ENCODE peak calls at places on chromosomes 13 and 19, in five cellular contexts. I is left ventricle myocardium inferior; Q is activated naive CD4-positive, alpha-beta T cell treated with anti-CD3 and anti-CD28 coated beads, Interleukin-2, amount 10 ng/mL, durations not matched to agents 7 days and 5 days; S is NCI-H146; B is left colon. P is an unnamed sample.

GRCh38 chr19:3618144-3618810 is 8.3 kb downstream of the CACTIN start:
- DNase-seq in I (peak; percentile 71), Q (peak; percentile 60), S (no peak), B (peak; percentile 72), P (no peak)

GRCh38 chr13:40096357-40096911 is 441.0 kb downstream of the COG6 start:
- DNase-seq in I (no peak), Q (peak; percentile 56), S (no peak), B (no peak), P (no peak)

GRCh38 chr13:73765651-73766384 is 368.4 kb downstream of the KLF12 start:
- DNase-seq in I (peak; percentile 84), Q (peak; percentile 87), S (peak; percentile 99), B (peak; percentile 86), P (peak; percentile 68)

GRCh38 chr19:55516878-55517620 is 19.9 kb downstream of the SBK2 start:
- DNase-seq in I (peak; percentile 94), Q (peak; percentile 92), S (peak; percentile 96), B (peak; percentile 95), P (peak; percentile 90)

GRCh38 chr13:101473458-101473857 is 21.0 kb downstream of the ITGBL1 start:
- DNase-seq in I (peak; percentile 32), Q (no peak), S (no peak), B (no peak), P (no peak)

GRCh38 chr19:10552596-10553053 is 8.9 kb downstream of the ATG4D start:
- DNase-seq in I (no peak), Q (peak; percentile 37), S (no peak), B (peak; percentile 36), P (no peak)

GRCh38 chr13:95349267-95349666 is 48.0 kb upstream of the ABCC4 start:
- DNase-seq in I (no peak), Q (no peak), S (no peak), B (no peak), P (no peak)

GRCh38 chr19:10808937-10809655 is 26.9 kb downstream of the TMED1 start:
- DNase-seq in I (no peak), Q (peak; percentile 59), S (peak; percentile 29), B (no peak), P (no peak)

GRCh38 chr13:107884564-107884963 is 330.8 kb downstream of the LIG4 start:
- DNase-seq in I (no peak), Q (no peak), S (no peak), B (no peak), P (no peak)

GRCh38 chr19:38815059-38816001 is 2.6 kb upstream of the LGALS4 start:
- DNase-seq in I (no peak), Q (no peak), S (no peak), B (peak; percentile 69), P (no peak)

GRCh38 chr13:110897024-110897423 is 17.8 kb downstream of the ANKRD10 start:
- DNase-seq in I (no peak), Q (no peak), S (no peak), B (no peak), P (no peak)

GRCh38 chr13:45718063-45718462 is 15.9 kb downstream of the CBY2 start:
- DNase-seq in I (no peak), Q (no peak), S (peak; percentile 40), B (no peak), P (no peak)

GRCh38 chr19:1747285-1748114 is 5.8 kb upstream of the ONECUT3 start:
- DNase-seq in I (no peak), Q (peak; percentile 45), S (no peak), B (no peak), P (no peak)

GRCh38 chr13:71879129-71879535 is 12.1 kb upstream of the DACH1 start:
- DNase-seq in I (no peak), Q (no peak), S (peak; percentile 87), B (no peak), P (peak; percentile 29)

GRCh38 chr19:6828306-6828697 is 55.8 kb downstream of the VAV1 start:
- DNase-seq in I (no peak), Q (no peak), S (no peak), B (no peak), P (no peak)

GRCh38 chr13:71772376-71772775 is 94.6 kb downstream of the DACH1 start:
- DNase-seq in I (no peak), Q (no peak), S (no peak), B (no peak), P (no peak)

GRCh38 chr13:41611385-41611784 is 154.0 kb downstream of the RGCC start:
- DNase-seq in I (no peak), Q (no peak), S (no peak), B (no peak), P (no peak)

GRCh38 chr19:18851673-18852325 is 20.0 kb downstream of the UPF1 start:
- DNase-seq in I (no peak), Q (no peak), S (no peak), B (no peak), P (no peak)

GRCh38 chr19:50818859-50819472 is 4.6 kb downstream of the KLK1 start:
- DNase-seq in I (no peak), Q (no peak), S (peak; percentile 88), B (no peak), P (peak; percentile 42)

GRCh38 chr13:104086205-104086604 is 1020.0 kb upstream of the SLC10A2 start:
- DNase-seq in I (no peak), Q (no peak), S (no peak), B (no peak), P (no peak)

GRCh38 chr19:49364083-49364687 is 508 bp downstream of the DKKL1 start:
- DNase-seq in I (no peak), Q (no peak), S (no peak), B (no peak), P (no peak)

GRCh38 chr19:53772943-53773342 is 51.2 kb downstream of the NLRP12 start:
- DNase-seq in I (no peak), Q (peak; percentile 64), S (peak; percentile 27), B (peak; percentile 36), P (peak; percentile 0)